ENCODE peak calls at places on chromosomes 1 and 21, in ten cellular contexts. W is kidney epithelial cell; V is mammary epithelial cell; Q is body of pancreas; I is HL-60; N is esophagus squamous epithelium; L is ascending aorta; D is lower leg skin; G is neural progenitor cell; O is CD8-positive, alpha-beta T cell. U is an unnamed sample.

GRCh38 chr1:42173961-42174715 is 9.6 kb upstream of the GUCA2A start:
- DNase-seq in W (no peak), V (peak), Q (no peak), I (no peak), N (no peak), L (no peak), D (peak), G (no peak), O (no peak), U (no peak)

GRCh38 chr21:28856588-28857250 is 136.0 kb downstream of the LTN1 start:
- DNase-seq in W (no peak), V (no peak), Q (no peak), I (no peak), N (no peak), L (no peak), D (no peak), G (peak), O (no peak), U (no peak)

GRCh38 chr21:32457360-32457840 is 44.9 kb downstream of the EVA1C start:
- DNase-seq in W (no peak), V (no peak), Q (peak), I (no peak), N (no peak), L (no peak), D (peak), G (no peak), O (no peak), U (no peak)

GRCh38 chr1:111804736-111805135 is 49.0 kb downstream of the DDX20 start:
- DNase-seq in W (no peak), V (no peak), Q (no peak), I (no peak), N (no peak), L (no peak), D (peak), G (no peak), O (no peak), U (no peak)

GRCh38 chr1:9061252-9061948 is 8.0 kb downstream of the SLC2A5 start:
- DNase-seq in W (no peak), V (peak), Q (no peak), I (no peak), N (no peak), L (no peak), D (no peak), G (no peak), O (no peak), U (no peak)

GRCh38 chr21:26850116-26850643 is 5.0 kb upstream of the ADAMTS1 start:
- DNase-seq in W (no peak), V (peak), Q (peak), I (no peak), N (no peak), L (no peak), D (no peak), G (peak), O (no peak), U (no peak)

GRCh38 chr1:234861761-234862160 is 251.8 kb upstream of the IRF2BP2 start:
- DNase-seq in W (no peak), V (no peak), Q (no peak), I (no peak), N (no peak), L (no peak), D (no peak), G (no peak), O (no peak), U (no peak)

GRCh38 chr21:26845066-26845749 is at the start of gene ADAMTS1:
- DNase-seq in W (no peak), V (peak), Q (peak), I (no peak), N (no peak), L (peak), D (peak), G (peak), O (no peak), U (peak)

GRCh38 chr1:54591127-54591756 is 32.1 kb downstream of the FAM151A start:
- DNase-seq in W (no peak), V (no peak), Q (no peak), I (no peak), N (no peak), L (no peak), D (no peak), G (no peak), O (no peak), U (no peak)

GRCh38 chr1:26168410-26169167 is at the start of gene C1orf232:
- DNase-seq in W (no peak), V (no peak), Q (no peak), I (no peak), N (no peak), L (no peak), D (no peak), G (peak), O (no peak), U (no peak)

GRCh38 chr1:239700667-239701066 is 314.3 kb downstream of the CHRM3 start:
- DNase-seq in W (no peak), V (no peak), Q (peak), I (no peak), N (no peak), L (no peak), D (no peak), G (no peak), O (no peak), U (no peak)

GRCh38 chr1:89670168-89670567 is 37.2 kb downstream of the LRRC8C start:
- DNase-seq in W (no peak), V (no peak), Q (no peak), I (peak), N (no peak), L (no peak), D (no peak), G (no peak), O (peak), U (peak)

GRCh38 chr1:75991497-75992114 is 59.4 kb upstream of the ASB17 start:
- DNase-seq in W (peak), V (peak), Q (peak), I (peak), N (peak), L (peak), D (peak), G (peak), O (peak), U (peak)

GRCh38 chr1:198919667-198920398 is 281.0 kb downstream of the PTPRC start:
- DNase-seq in W (no peak), V (peak), Q (no peak), I (no peak), N (no peak), L (no peak), D (no peak), G (no peak), O (no peak), U (no peak)

GRCh38 chr1:60132985-60133673 is 59.6 kb upstream of the C1orf87 start:
- DNase-seq in W (peak), V (no peak), Q (no peak), I (no peak), N (no peak), L (peak), D (no peak), G (no peak), O (no peak), U (peak)

GRCh38 chr1:203143671-203144070 is 16.1 kb downstream of the ADORA1 start:
- DNase-seq in W (no peak), V (no peak), Q (no peak), I (no peak), N (no peak), L (no peak), D (no peak), G (no peak), O (no peak), U (no peak)

GRCh38 chr1:53625766-53626520 is 113.0 kb downstream of the GLIS1 start:
- DNase-seq in W (no peak), V (no peak), Q (no peak), I (no peak), N (no peak), L (peak), D (peak), G (no peak), O (no peak), U (no peak)

GRCh38 chr1:167756760-167757405 is 35.1 kb downstream of the MPZL1 start:
- DNase-seq in W (no peak), V (no peak), Q (peak), I (no peak), N (no peak), L (no peak), D (no peak), G (no peak), O (no peak), U (no peak)

GRCh38 chr1:44775930-44776748 is 799 bp downstream of the RPS8 start:
- DNase-seq in W (no peak), V (peak), Q (peak), I (peak), N (no peak), L (no peak), D (no peak), G (no peak), O (peak), U (no peak)

GRCh38 chr1:70459502-70460225 is 48.6 kb downstream of the CTH start:
- DNase-seq in W (peak), V (peak), Q (no peak), I (no peak), N (no peak), L (no peak), D (no peak), G (no peak), O (no peak), U (no peak)

GRCh38 chr1:24022611-24023359 is 42.7 kb upstream of the SRSF10 start:
- DNase-seq in W (peak), V (peak), Q (no peak), I (no peak), N (no peak), L (peak), D (peak), G (no peak), O (no peak), U (peak)

GRCh38 chr21:35239811-35240219 is 190.7 kb upstream of the RUNX1 start:
- DNase-seq in W (no peak), V (no peak), Q (no peak), I (no peak), N (no peak), L (no peak), D (no peak), G (peak), O (no peak), U (no peak)

GRCh38 chr1:220544901-220545303 is 17.0 kb downstream of the MARK1 start:
- DNase-seq in W (no peak), V (no peak), Q (no peak), I (no peak), N (no peak), L (no peak), D (no peak), G (peak), O (no peak), U (no peak)

GRCh38 chr21:42199488-42200463 is 19.2 kb upstream of the ABCG1 start:
- DNase-seq in W (peak), V (peak), Q (peak), I (peak), N (no peak), L (no peak), D (peak), G (no peak), O (peak), U (no peak)

GRCh38 chr1:110634455-110635281 is 28.5 kb upstream of the KCNA2 start:
- DNase-seq in W (no peak), V (peak), Q (peak), I (no peak), N (no peak), L (peak), D (peak), G (no peak), O (peak), U (no peak)

GRCh38 chr21:46048926-46049889 is 48.7 kb upstream of the COL6A2 start:
- DNase-seq in W (no peak), V (peak), Q (peak), I (no peak), N (no peak), L (peak), D (peak), G (no peak), O (no peak), U (peak)

GRCh38 chr1:203551550-203551949 is 57.6 kb downstream of the OPTC start:
- DNase-seq in W (no peak), V (no peak), Q (no peak), I (no peak), N (no peak), L (no peak), D (no peak), G (no peak), O (no peak), U (no peak)

GRCh38 chr1:220528679-220529529 is 968 bp downstream of the MARK1 start:
- DNase-seq in W (no peak), V (peak), Q (no peak), I (no peak), N (no peak), L (no peak), D (peak), G (peak), O (no peak), U (no peak)

GRCh38 chr1:246367046-246367445 is 140.0 kb downstream of the SMYD3 start:
- DNase-seq in W (no peak), V (no peak), Q (no peak), I (no peak), N (no peak), L (no peak), D (no peak), G (no peak), O (no peak), U (no peak)

GRCh38 chr1:17102232-17102631 is 17.0 kb downstream of the PADI2 start:
- DNase-seq in W (no peak), V (no peak), Q (no peak), I (no peak), N (no peak), L (no peak), D (no peak), G (no peak), O (no peak), U (no peak)

GRCh38 chr1:219883400-219884332 is 44.7 kb downstream of the SLC30A10 start:
- DNase-seq in W (no peak), V (no peak), Q (no peak), I (no peak), N (no peak), L (no peak), D (no peak), G (peak), O (no peak), U (no peak)

GRCh38 chr1:181905944-181906597 is 155.4 kb downstream of the ZNF648 start:
- DNase-seq in W (no peak), V (no peak), Q (no peak), I (no peak), N (no peak), L (no peak), D (no peak), G (no peak), O (no peak), U (no peak)

GRCh38 chr1:223551610-223552009 is 113.9 kb downstream of the CAPN8 start:
- DNase-seq in W (no peak), V (no peak), Q (no peak), I (no peak), N (no peak), L (no peak), D (no peak), G (no peak), O (no peak), U (no peak)

GRCh38 chr21:29359718-29360117 is 61.0 kb downstream of the BACH1 start:
- DNase-seq in W (no peak), V (peak), Q (no peak), I (no peak), N (no peak), L (no peak), D (no peak), G (no peak), O (no peak), U (no peak)

GRCh38 chr1:24621121-24621520 is 22.0 kb upstream of the SRRM1 start:
- DNase-seq in W (no peak), V (no peak), Q (no peak), I (no peak), N (no peak), L (no peak), D (no peak), G (no peak), O (no peak), U (no peak)

GRCh38 chr1:13548281-13548680 is 34.5 kb upstream of the LRRC38 start:
- DNase-seq in W (no peak), V (no peak), Q (no peak), I (no peak), N (no peak), L (peak), D (peak), G (no peak), O (no peak), U (no peak)

GRCh38 chr1:17586172-17586963 is 46.9 kb downstream of the ARHGEF10L start:
- DNase-seq in W (peak), V (peak), Q (no peak), I (peak), N (no peak), L (peak), D (no peak), G (no peak), O (no peak), U (peak)

GRCh38 chr1:9629445-9630201 is 21.9 kb upstream of the PIK3CD start:
- DNase-seq in W (no peak), V (no peak), Q (peak), I (peak), N (peak), L (peak), D (peak), G (no peak), O (peak), U (no peak)

GRCh38 chr1:157131281-157131680 is 6.9 kb downstream of the ETV3 start:
- DNase-seq in W (no peak), V (no peak), Q (no peak), I (no peak), N (no peak), L (no peak), D (no peak), G (no peak), O (no peak), U (no peak)
- TF ChIP-seq CTCF in W (no peak), V (no peak), Q (no peak), I (no peak), N (no peak), L (no peak), D (no peak), G (no peak), O (no peak), U (no peak)

GRCh38 chr1:7607097-7607496 is 164.0 kb upstream of the VAMP3 start:
- DNase-seq in W (no peak), V (no peak), Q (no peak), I (no peak), N (no peak), L (no peak), D (no peak), G (no peak), O (no peak), U (no peak)
- H3K4me3 ChIP-seq in W (no peak), V (no peak), Q (no peak), I (no peak), N (no peak), L (no peak), D (no peak), G (no peak), O (no peak), U (no peak)

GRCh38 chr1:12229386-12229834 is 420 bp upstream of the VPS13D start:
- DNase-seq in W (no peak), V (no peak), Q (no peak), I (no peak), N (no peak), L (no peak), D (no peak), G (no peak), O (no peak), U (no peak)
- TF ChIP-seq CTCF in W (no peak), V (no peak), Q (no peak), I (no peak), N (no peak), L (no peak), D (no peak), G (no peak), O (no peak), U (no peak)

GRCh38 chr21:25563399-25564116 is 43.7 kb downstream of the MRPL39 start:
- DNase-seq in W (no peak), V (no peak), Q (no peak), I (no peak), N (no peak), L (no peak), D (no peak), G (no peak), O (no peak), U (no peak)
- H3K4me3 ChIP-seq in W (peak), V (no peak), Q (no peak), I (no peak), N (no peak), L (peak), D (no peak), G (no peak), O (no peak), U (peak)

DNA sequence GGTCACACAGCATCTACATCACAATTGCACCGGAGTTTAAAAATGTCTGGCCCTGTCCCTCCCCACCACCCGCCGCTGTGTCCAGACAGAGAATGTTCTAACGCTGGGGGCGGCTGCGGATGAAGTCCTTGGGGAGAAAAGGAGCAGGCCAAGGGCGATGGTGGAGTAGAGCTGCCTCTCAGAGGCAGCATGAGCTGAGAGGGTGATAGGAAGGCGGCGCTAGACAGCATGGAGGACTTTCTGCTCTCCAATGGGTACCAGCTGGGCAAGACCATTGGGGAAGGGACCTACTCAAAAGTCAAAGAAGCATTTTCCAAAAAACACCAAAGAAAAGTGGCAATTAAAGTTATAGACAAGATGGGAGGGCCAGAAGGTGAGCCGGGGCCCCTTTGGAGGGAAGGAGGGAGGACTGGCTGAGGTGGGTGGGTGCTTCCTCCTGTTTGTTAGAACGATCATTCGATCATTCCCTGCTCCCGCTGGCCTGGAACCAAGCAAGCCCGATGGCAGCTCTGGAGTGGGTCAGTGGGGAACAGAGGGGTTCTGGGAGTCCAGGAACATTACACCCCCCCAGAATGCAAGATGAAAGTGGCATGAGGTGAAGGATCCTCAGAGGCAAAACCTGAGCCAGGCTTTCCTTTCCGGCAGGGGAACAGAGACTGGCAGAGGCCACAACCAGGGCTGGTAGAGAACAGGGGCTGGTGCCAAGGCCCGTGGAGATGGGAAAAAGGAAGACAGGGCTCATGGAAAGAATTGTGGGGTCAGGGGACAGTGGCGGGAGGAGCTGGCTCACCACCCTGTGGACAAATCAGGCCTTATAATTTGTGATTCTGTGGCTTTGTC is at the start of the genes FAM229A and TSSK3:
- DNase-seq in W (no peak), V (no peak), Q (no peak), I (no peak), N (no peak), L (no peak), D (no peak), G (no peak), O (no peak), U (no peak)
- TF ChIP-seq CTCF in W (no peak), V (no peak), Q (no peak), I (no peak), N (no peak), L (no peak), D (no peak), G (no peak), O (no peak), U (no peak)

GRCh38 chr1:94327001-94327685 is 89.8 kb upstream of the ARHGAP29 start:
- DNase-seq in W (no peak), V (no peak), Q (peak), I (no peak), N (no peak), L (no peak), D (peak), G (peak), O (no peak), U (peak)
- H3K4me3 ChIP-seq in W (peak), V (no peak), Q (no peak), I (no peak), N (no peak), L (peak), D (no peak), G (no peak), O (no peak), U (no peak)

DNA sequence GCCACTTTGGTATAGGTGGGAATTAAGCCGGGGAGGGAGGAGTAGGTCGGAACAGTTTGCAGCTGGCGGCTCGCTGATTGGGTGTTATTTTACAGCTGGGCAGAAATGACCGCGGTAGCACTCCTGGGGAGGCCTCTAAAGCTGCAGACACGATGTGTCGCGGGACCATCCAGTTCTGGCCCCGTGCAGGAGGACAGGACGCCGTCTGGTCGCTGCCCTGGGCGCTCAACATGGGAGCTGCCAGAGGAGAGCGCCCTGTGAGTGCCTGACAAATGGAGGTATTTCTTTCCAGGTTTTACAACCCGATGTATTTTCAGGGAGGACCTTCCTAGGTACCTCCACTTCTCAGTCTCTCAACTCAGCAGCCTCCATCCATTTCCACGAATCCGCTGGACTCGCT is 46.2 kb downstream of the CDC7 start:
- DNase-seq in W (no peak), V (no peak), Q (no peak), I (no peak), N (no peak), L (no peak), D (peak), G (no peak), O (no peak), U (no peak)
- TF ChIP-seq CTCF in W (no peak), V (no peak), Q (no peak), I (no peak), N (no peak), L (no peak), D (no peak), G (no peak), O (no peak), U (no peak)

GRCh38 chr1:206634365-206635079 is 814 bp upstream of the DYRK3 start:
- DNase-seq in W (peak), V (peak), Q (peak), I (peak), N (peak), L (peak), D (peak), G (peak), O (peak), U (peak)

GRCh38 chr1:206631085-206631509 is 4.2 kb upstream of the DYRK3 start:
- DNase-seq in W (peak), V (peak), Q (peak), I (peak), N (peak), L (peak), D (no peak), G (peak), O (peak), U (peak)

GRCh38 chr1:206635080-206635982 is at the start of gene DYRK3:
- DNase-seq in W (peak), V (peak), Q (peak), I (peak), N (peak), L (peak), D (peak), G (peak), O (peak), U (peak)

GRCh38 chr1:206635983-206636354 is 633 bp downstream of the DYRK3 start:
- DNase-seq in W (no peak), V (peak), Q (no peak), I (no peak), N (no peak), L (no peak), D (no peak), G (no peak), O (no peak), U (no peak)

GRCh38 chr1:206633708-206634121 is 1.6 kb upstream of the DYRK3 start:
- DNase-seq in W (peak), V (peak), Q (peak), I (peak), N (no peak), L (no peak), D (no peak), G (peak), O (no peak), U (peak)
- H3K4me3 ChIP-seq in W (no peak), V (no peak), Q (no peak), I (no peak), N (no peak), L (no peak), D (no peak), G (no peak), O (no peak), U (no peak)